ENCODE peak calls at places on chromosomes 6 and 20, in four cellular contexts. One of them, this sample, is unnamed.

GRCh38 chr6:53714395-53714794 is 48.8 kb upstream of the KLHL31 start:
- DNase-seq in PC-9: no peak
- DNase-seq in transverse colon: no peak
- DNase-seq in colonic mucosa: no peak
- DNase-seq in this sample: no peak

GRCh38 chr20:42549496-42549895 is 640.2 kb downstream of the PTPRT start:
- DNase-seq in PC-9: no peak
- DNase-seq in transverse colon: no peak
- DNase-seq in colonic mucosa: no peak
- DNase-seq in this sample: no peak

GRCh38 chr6:3769610-3770009 is 18.1 kb upstream of the PXDC1 start:
- DNase-seq in PC-9: no peak
- DNase-seq in transverse colon: no peak
- DNase-seq in colonic mucosa: no peak
- DNase-seq in this sample: no peak

GRCh38 chr6:131831392-131831791 is 23.6 kb downstream of the ENPP1 start:
- DNase-seq in PC-9: no peak
- DNase-seq in transverse colon: no peak
- DNase-seq in colonic mucosa: no peak
- DNase-seq in this sample: no peak

GRCh38 chr20:20551409-20551808 is 161.0 kb downstream of the RALGAPA2 start:
- DNase-seq in PC-9: no peak
- DNase-seq in transverse colon: no peak
- DNase-seq in colonic mucosa: no peak
- DNase-seq in this sample: no peak

GRCh38 chr6:51339728-51340127 is 521.1 kb downstream of the TFAP2B start:
- DNase-seq in PC-9: no peak
- DNase-seq in transverse colon: no peak
- DNase-seq in colonic mucosa: no peak
- DNase-seq in this sample: no peak

GRCh38 chr6:12818324-12818723 is 101.8 kb downstream of the PHACTR1 start:
- DNase-seq in PC-9: no peak
- DNase-seq in transverse colon: no peak
- DNase-seq in colonic mucosa: no peak
- DNase-seq in this sample: no peak

GRCh38 chr6:45791181-45791580 is 224.5 kb downstream of the CLIC5 start:
- DNase-seq in PC-9: no peak
- DNase-seq in transverse colon: no peak
- DNase-seq in colonic mucosa: no peak
- DNase-seq in this sample: no peak

GRCh38 chr20:41095110-41095969 is 42.0 kb upstream of the PLCG1 start:
- DNase-seq in PC-9: peak
- DNase-seq in transverse colon: peak
- DNase-seq in colonic mucosa: peak
- DNase-seq in this sample: peak

DNA sequence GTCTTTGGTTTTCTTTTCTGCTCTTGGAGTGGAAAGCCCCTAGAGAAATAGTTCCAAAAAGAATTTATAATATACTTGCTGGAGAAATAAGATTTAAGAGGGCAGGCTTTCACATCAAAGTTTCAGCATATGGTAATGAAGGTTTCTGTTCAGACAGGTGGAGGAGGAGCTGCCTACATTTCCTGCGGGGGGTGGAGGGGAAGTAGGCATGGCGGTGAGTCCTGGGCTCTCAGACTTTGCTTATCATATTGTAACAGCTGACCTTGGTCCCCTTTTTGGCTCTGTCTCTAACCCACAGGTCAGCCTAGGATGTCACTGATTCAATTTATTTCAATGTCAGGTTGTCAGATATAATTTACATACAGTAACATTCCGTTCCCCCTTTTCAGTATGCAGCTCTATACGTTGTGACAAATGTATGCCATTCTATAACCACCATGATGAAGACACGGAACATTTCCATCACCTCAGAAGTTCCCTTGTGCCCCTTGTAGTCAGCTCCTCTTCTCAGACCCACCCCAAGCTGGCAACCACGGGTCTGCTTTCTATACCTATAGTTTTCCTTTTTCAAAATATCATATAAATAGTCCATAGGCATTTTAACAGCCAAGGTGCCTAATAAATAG is 77.6 kb upstream of the GGTLC1 start:
- DNase-seq in PC-9: no peak
- DNase-seq in transverse colon: no peak
- DNase-seq in colonic mucosa: no peak
- DNase-seq in this sample: no peak
- H3K4me3 ChIP-seq in PC-9: no peak
- H3K4me3 ChIP-seq in transverse colon: no peak
- H3K4me3 ChIP-seq in colonic mucosa: no peak
- H3K4me3 ChIP-seq in this sample: peak

GRCh38 chr6:129871220-129871619 is 10.1 kb upstream of the TMEM244 start:
- DNase-seq in PC-9: no peak
- DNase-seq in transverse colon: no peak
- DNase-seq in colonic mucosa: no peak
- DNase-seq in this sample: no peak
- H3K27ac ChIP-seq in PC-9: no peak
- H3K27ac ChIP-seq in transverse colon: no peak
- H3K27ac ChIP-seq in colonic mucosa: no peak
- H3K27ac ChIP-seq in this sample: no peak

GRCh38 chr20:62475819-62476073 is at the start of gene GATA5:
- DNase-seq in PC-9: no peak
- DNase-seq in transverse colon: no peak
- DNase-seq in colonic mucosa: no peak
- DNase-seq in this sample: no peak
- H3K4me3 ChIP-seq in PC-9: no peak
- H3K4me3 ChIP-seq in transverse colon: peak
- H3K4me3 ChIP-seq in colonic mucosa: no peak
- H3K4me3 ChIP-seq in this sample: no peak

GRCh38 chr20:48944663-48945297 is 23.3 kb downstream of the ARFGEF2 start:
- DNase-seq in PC-9: no peak
- DNase-seq in transverse colon: no peak
- DNase-seq in colonic mucosa: no peak
- DNase-seq in this sample: no peak
- H3K27ac ChIP-seq in PC-9: peak
- H3K27ac ChIP-seq in transverse colon: peak
- H3K27ac ChIP-seq in colonic mucosa: peak
- H3K27ac ChIP-seq in this sample: no peak

GRCh38 chr6:87251225-87251624 is 71.2 kb upstream of the SMIM8 start:
- DNase-seq in PC-9: no peak
- DNase-seq in transverse colon: no peak
- DNase-seq in colonic mucosa: no peak
- DNase-seq in this sample: no peak

GRCh38 chr6:87257046-87257445 is 65.3 kb upstream of the SMIM8 start:
- DNase-seq in PC-9: no peak
- DNase-seq in transverse colon: no peak
- DNase-seq in colonic mucosa: no peak
- DNase-seq in this sample: no peak

GRCh38 chr6:87257565-87257964 is 64.8 kb upstream of the SMIM8 start:
- DNase-seq in PC-9: no peak
- DNase-seq in transverse colon: no peak
- DNase-seq in colonic mucosa: no peak
- DNase-seq in this sample: no peak

GRCh38 chr6:87250019-87250418 is 72.4 kb upstream of the SMIM8 start:
- DNase-seq in PC-9: no peak
- DNase-seq in transverse colon: no peak
- DNase-seq in colonic mucosa: no peak
- DNase-seq in this sample: no peak

GRCh38 chr6:87251725-87252124 is 70.7 kb upstream of the SMIM8 start:
- DNase-seq in PC-9: no peak
- DNase-seq in transverse colon: no peak
- DNase-seq in colonic mucosa: no peak
- DNase-seq in this sample: no peak
- H3K4me3 ChIP-seq in PC-9: no peak
- H3K4me3 ChIP-seq in transverse colon: no peak
- H3K4me3 ChIP-seq in colonic mucosa: no peak
- H3K4me3 ChIP-seq in this sample: no peak

DNA sequence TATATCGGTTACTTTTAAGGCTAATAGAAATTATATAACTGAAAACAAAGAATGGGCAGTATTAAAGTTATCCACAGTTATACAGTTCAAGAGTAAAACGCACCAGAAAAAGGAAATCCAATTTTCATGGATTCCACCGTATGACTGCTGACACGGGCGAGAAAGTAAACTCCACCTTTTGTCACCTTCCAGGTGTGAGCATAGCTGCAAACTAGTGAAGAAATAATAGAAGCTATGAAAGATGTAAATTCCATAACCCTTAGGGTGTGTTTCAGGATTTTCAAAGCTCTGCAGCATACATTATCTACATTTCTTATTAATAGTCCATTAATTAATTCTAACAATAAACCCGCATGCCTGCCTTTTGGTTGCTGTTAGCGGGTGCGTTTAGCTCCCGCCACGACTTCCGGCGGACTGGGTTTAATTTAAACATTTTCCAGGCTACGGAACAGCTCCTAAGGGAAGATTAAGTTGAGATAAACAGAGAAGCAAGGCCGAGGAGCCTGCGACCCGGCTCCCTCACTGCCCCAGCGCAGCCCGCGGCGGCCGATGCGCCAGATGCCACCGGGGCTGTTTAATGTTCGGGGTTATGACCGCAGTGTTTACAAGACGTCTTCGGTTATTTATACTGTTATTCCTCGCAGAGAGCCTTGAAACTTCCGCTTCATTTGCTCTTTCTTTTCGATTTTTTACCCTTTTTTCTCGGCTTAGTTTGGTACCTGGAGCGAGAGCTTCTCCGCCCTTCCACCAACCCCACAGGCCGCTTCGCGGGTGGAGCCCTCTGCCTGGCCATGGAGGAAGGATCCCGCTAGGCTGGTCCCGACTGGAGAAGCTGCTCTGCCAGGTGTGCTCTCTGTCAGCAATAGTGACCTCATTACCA is 3.8 kb downstream of the TCF21 start:
- DNase-seq in PC-9: no peak
- DNase-seq in transverse colon: no peak
- DNase-seq in colonic mucosa: no peak
- DNase-seq in this sample: no peak
- H3K27ac ChIP-seq in PC-9: no peak
- H3K27ac ChIP-seq in transverse colon: peak
- H3K27ac ChIP-seq in colonic mucosa: peak
- H3K27ac ChIP-seq in this sample: no peak

GRCh38 chr6:36660771-36661471 is 17.6 kb upstream of the CDKN1A start:
- DNase-seq in PC-9: peak
- DNase-seq in transverse colon: peak
- DNase-seq in colonic mucosa: peak
- DNase-seq in this sample: no peak
- H3K4me3 ChIP-seq in PC-9: no peak
- H3K4me3 ChIP-seq in transverse colon: peak
- H3K4me3 ChIP-seq in colonic mucosa: no peak
- H3K4me3 ChIP-seq in this sample: no peak